ENCODE peak calls at places on chromosomes 5 and 9, in eight cellular contexts. M is activated CD4-positive, alpha-beta T cell treated with anti-CD3 and anti-CD28 coated beads, Interleukin-2, amount 10 ng/mL, durations not matched to agents 7 days and 5 days; B is GM20000; Z is GM19239; A is NCI-H2171; E is caudate nucleus; V is tibial nerve; L is stimulated activated CD4-positive, alpha-beta T cell treated with anti-CD3 and anti-CD28 coated beads, TNF-alpha, amount 100 ng/mL, for 24 hours. U is an unnamed sample.

GRCh38 chr9:134972140-134972539 is 54.4 kb upstream of the FCN1 start:
- DNase-seq in M (no peak), B (no peak), Z (no peak), A (no peak), E (no peak), V (no peak), L (no peak), U (peak; percentile 47)

GRCh38 chr5:54774281-54775171 is 210.9 kb downstream of the ESM1 start:
- DNase-seq in M (no peak), B (no peak), Z (no peak), A (no peak), E (no peak), V (peak; percentile 60), L (no peak), U (no peak)

GRCh38 chr9:37200572-37201005 is 80.2 kb downstream of the ZCCHC7 start:
- DNase-seq in M (no peak), B (no peak), Z (no peak), A (no peak), E (no peak), V (no peak), L (no peak), U (no peak)

GRCh38 chr5:131661931-131662330 is 26.9 kb upstream of the RAPGEF6 start:
- DNase-seq in M (no peak), B (no peak), Z (no peak), A (no peak), E (no peak), V (no peak), L (no peak), U (no peak)

GRCh38 chr5:170503970-170504525 is at the start of gene KCNIP1:
- DNase-seq in M (no peak), B (no peak), Z (no peak), A (no peak), E (no peak), V (no peak), L (no peak), U (no peak)

GRCh38 chr9:124769451-124770358 is 1.4 kb downstream of the NR6A1 start:
- DNase-seq in M (peak; percentile 16), B (no peak), Z (no peak), A (peak; percentile 46), E (no peak), V (no peak), L (no peak), U (no peak)

GRCh38 chr9:112061152-112061740 is 113.9 kb downstream of the SUSD1 start:
- DNase-seq in M (peak; percentile 54), B (peak; percentile 74), Z (peak; percentile 41), A (no peak), E (no peak), V (peak; percentile 44), L (no peak), U (no peak)

GRCh38 chr5:98510111-98510510 is 263.4 kb upstream of the RGMB start:
- DNase-seq in M (no peak), B (no peak), Z (no peak), A (no peak), E (no peak), V (no peak), L (no peak), U (no peak)

GRCh38 chr9:91515074-91515687 is 91.5 kb upstream of the NFIL3 start:
- DNase-seq in M (no peak), B (peak; percentile 46), Z (peak; percentile 34), A (no peak), E (peak; percentile 8), V (no peak), L (no peak), U (no peak)

GRCh38 chr5:113487411-113487778 is 858 bp downstream of the MCC start:
- DNase-seq in M (no peak), B (no peak), Z (no peak), A (no peak), E (no peak), V (no peak), L (no peak), U (no peak)

GRCh38 chr9:93096811-93097382 is 880 bp downstream of the CARD19 start:
- DNase-seq in M (no peak), B (no peak), Z (no peak), A (no peak), E (no peak), V (no peak), L (no peak), U (no peak)

GRCh38 chr5:64603676-64604075 is 86.6 kb upstream of the SHISAL2B start:
- DNase-seq in M (no peak), B (no peak), Z (no peak), A (no peak), E (no peak), V (no peak), L (no peak), U (no peak)

GRCh38 chr9:116212986-116213672 is 59.5 kb downstream of the PAPPA start:
- DNase-seq in M (no peak), B (no peak), Z (no peak), A (no peak), E (no peak), V (no peak), L (no peak), U (no peak)

GRCh38 chr5:68339921-68340321 is 124.4 kb downstream of the PIK3R1 start:
- DNase-seq in M (no peak), B (no peak), Z (no peak), A (no peak), E (no peak), V (no peak), L (no peak), U (no peak)

GRCh38 chr5:132677191-132677590 is 3.4 kb downstream of the IL4 start:
- DNase-seq in M (no peak), B (no peak), Z (no peak), A (no peak), E (no peak), V (no peak), L (no peak), U (no peak)

GRCh38 chr9:106487256-106487655 is 375.7 kb upstream of the ZNF462 start:
- DNase-seq in M (no peak), B (no peak), Z (no peak), A (no peak), E (no peak), V (no peak), L (no peak), U (no peak)

GRCh38 chr5:81753429-81753828 is 2.5 kb upstream of the SSBP2 start:
- DNase-seq in M (no peak), B (no peak), Z (no peak), A (no peak), E (no peak), V (no peak), L (no peak), U (no peak)

GRCh38 chr9:116935149-116935897 is 248.2 kb downstream of the TRIM32 start:
- DNase-seq in M (no peak), B (no peak), Z (no peak), A (no peak), E (no peak), V (no peak), L (no peak), U (no peak)

GRCh38 chr5:1745190-1745805 is 54.3 kb downstream of the MRPL36 start:
- DNase-seq in M (no peak), B (no peak), Z (no peak), A (no peak), E (no peak), V (no peak), L (no peak), U (peak; percentile 82)

GRCh38 chr5:26482817-26483375 is 555.5 kb downstream of the CDH9 start:
- DNase-seq in M (no peak), B (peak; percentile 53), Z (peak; percentile 2), A (no peak), E (no peak), V (peak; percentile 54), L (no peak), U (no peak)

GRCh38 chr5:74685979-74686631 is 1.1 kb downstream of the HEXB start:
- DNase-seq in M (peak; percentile 10), B (peak; percentile 66), Z (peak; percentile 35), A (no peak), E (no peak), V (peak; percentile 45), L (no peak), U (no peak)

GRCh38 chr9:126295936-126296600 is 30.6 kb upstream of the MVB12B start:
- DNase-seq in M (no peak), B (no peak), Z (no peak), A (no peak), E (no peak), V (no peak), L (no peak), U (no peak)

GRCh38 chr9:4837768-4838546 is 45.2 kb downstream of the RCL1 start:
- DNase-seq in M (no peak), B (no peak), Z (no peak), A (no peak), E (no peak), V (peak; percentile 41), L (no peak), U (no peak)

GRCh38 chr5:56900858-56901578 is 8.4 kb upstream of the SETD9 start:
- DNase-seq in M (peak; percentile 55), B (peak; percentile 40), Z (no peak), A (peak; percentile 5), E (no peak), V (peak; percentile 40), L (no peak), U (no peak)

GRCh38 chr5:131375351-131375750 is 111.5 kb downstream of the CDC42SE2 start:
- DNase-seq in M (no peak), B (no peak), Z (no peak), A (no peak), E (no peak), V (no peak), L (no peak), U (no peak)

GRCh38 chr9:127181315-127181580 is 58.8 kb upstream of the ANGPTL2 start:
- DNase-seq in M (no peak), B (no peak), Z (no peak), A (no peak), E (no peak), V (no peak), L (no peak), U (peak; percentile 65)

GRCh38 chr5:2919310-2920018 is 168.0 kb upstream of the IRX2 start:
- DNase-seq in M (no peak), B (no peak), Z (no peak), A (no peak), E (no peak), V (no peak), L (no peak), U (peak; percentile 81)

GRCh38 chr5:14714706-14715105 is 50.2 kb downstream of the OTULIN start:
- DNase-seq in M (no peak), B (no peak), Z (no peak), A (peak; percentile 3), E (no peak), V (no peak), L (no peak), U (peak; percentile 68)

GRCh38 chr9:22840641-22841040 is 394.0 kb downstream of the DMRTA1 start:
- DNase-seq in M (no peak), B (no peak), Z (no peak), A (no peak), E (no peak), V (no peak), L (no peak), U (no peak)

GRCh38 chr5:149932445-149933350 is 11.9 kb downstream of the PDE6A start:
- DNase-seq in M (no peak), B (no peak), Z (no peak), A (no peak), E (no peak), V (no peak), L (no peak), U (no peak)

GRCh38 chr5:126335871-126336270 is 87.3 kb upstream of the GRAMD2B start:
- DNase-seq in M (no peak), B (no peak), Z (no peak), A (no peak), E (no peak), V (no peak), L (no peak), U (no peak)

U was measured in mesenteric fat pad.